ENCODE peak calls at places on chromosome 14, in six cellular contexts. One of them, this sample, is unnamed.

GRCh38 chr14:99549684-99550083 is 54.3 kb downstream of the CCDC85C start:
- DNase-seq in NAMALWA: no peak
- DNase-seq in Caco-2: peak; percentile 21
- DNase-seq in psoas muscle: no peak
- DNase-seq in effector CD8-positive, alpha-beta T cell: no peak
- DNase-seq in foreskin melanocyte: no peak
- DNase-seq in this sample: no peak

GRCh38 chr14:29216774-29217232 is 450.2 kb downstream of the FOXG1 start:
- DNase-seq in NAMALWA: no peak
- DNase-seq in Caco-2: no peak
- DNase-seq in psoas muscle: no peak
- DNase-seq in effector CD8-positive, alpha-beta T cell: no peak
- DNase-seq in foreskin melanocyte: no peak
- DNase-seq in this sample: no peak

GRCh38 chr14:30153662-30154061 is 226.0 kb upstream of the PRKD1 start:
- DNase-seq in NAMALWA: no peak
- DNase-seq in Caco-2: no peak
- DNase-seq in psoas muscle: no peak
- DNase-seq in effector CD8-positive, alpha-beta T cell: no peak
- DNase-seq in foreskin melanocyte: no peak
- DNase-seq in this sample: no peak

GRCh38 chr14:25111061-25111601 is 61.2 kb upstream of the STXBP6 start:
- DNase-seq in NAMALWA: no peak
- DNase-seq in Caco-2: peak; percentile 24
- DNase-seq in psoas muscle: no peak
- DNase-seq in effector CD8-positive, alpha-beta T cell: no peak
- DNase-seq in foreskin melanocyte: peak; percentile 96
- DNase-seq in this sample: no peak

GRCh38 chr14:76917158-76917596 is 91.0 kb downstream of the LRRC74A start:
- DNase-seq in NAMALWA: peak; percentile 40
- DNase-seq in Caco-2: peak; percentile 81
- DNase-seq in psoas muscle: peak; percentile 51
- DNase-seq in effector CD8-positive, alpha-beta T cell: no peak
- DNase-seq in foreskin melanocyte: peak; percentile 70
- DNase-seq in this sample: peak; percentile 87

GRCh38 chr14:106790189-106791036 is 1264.0 kb downstream of the TMEM121 start:
- DNase-seq in NAMALWA: peak; percentile 90
- DNase-seq in Caco-2: peak; percentile 90
- DNase-seq in psoas muscle: peak; percentile 41
- DNase-seq in effector CD8-positive, alpha-beta T cell: peak; percentile 64
- DNase-seq in foreskin melanocyte: no peak
- DNase-seq in this sample: no peak

GRCh38 chr14:51018521-51018920 is 74.2 kb upstream of the PYGL start:
- DNase-seq in NAMALWA: no peak
- DNase-seq in Caco-2: no peak
- DNase-seq in psoas muscle: no peak
- DNase-seq in effector CD8-positive, alpha-beta T cell: no peak
- DNase-seq in foreskin melanocyte: no peak
- DNase-seq in this sample: no peak

GRCh38 chr14:61477845-61478438 is 156.6 kb downstream of the PRKCH start:
- DNase-seq in NAMALWA: peak; percentile 58
- DNase-seq in Caco-2: no peak
- DNase-seq in psoas muscle: peak; percentile 74
- DNase-seq in effector CD8-positive, alpha-beta T cell: no peak
- DNase-seq in foreskin melanocyte: no peak
- DNase-seq in this sample: no peak

GRCh38 chr14:61891251-61891650 is 129.0 kb downstream of the SNAPC1 start:
- DNase-seq in NAMALWA: no peak
- DNase-seq in Caco-2: no peak
- DNase-seq in psoas muscle: no peak
- DNase-seq in effector CD8-positive, alpha-beta T cell: no peak
- DNase-seq in foreskin melanocyte: no peak
- DNase-seq in this sample: no peak